ENCODE peak calls at places on chromosomes 6 and 20, in six cellular contexts. Y, R, W, C, Z and F are unnamed samples.
A peak's percentile ranks its signal among the peaks of the same experiment; 100 is the strongest.

GRCh38 chr6:73640179-73640750 is 13.5 kb downstream of the SLC17A5 start:
- DNase-seq in Y (no peak), R (no peak), W (no peak), C (no peak), Z (no peak), F (no peak)

GRCh38 chr6:71080151-71080550 is 123.3 kb upstream of the B3GAT2 start:
- DNase-seq in Y (no peak), R (no peak), W (no peak), C (no peak), Z (no peak), F (no peak)

GRCh38 chr6:47096233-47096887 is 54.2 kb upstream of the ADGRF1 start:
- DNase-seq in Y (no peak), R (no peak), W (no peak), C (no peak), Z (no peak), F (no peak)

GRCh38 chr6:105537981-105538578 is 135.2 kb upstream of the PREP start:
- DNase-seq in Y (no peak), R (no peak), W (no peak), C (no peak), Z (no peak), F (no peak)

GRCh38 chr6:89217308-89217999 is at the start of gene GABRR1:
- DNase-seq in Y (no peak), R (no peak), W (no peak), C (no peak), Z (no peak), F (no peak)

GRCh38 chr20:5680227-5680626 is 70.0 kb upstream of the SHLD1 start:
- DNase-seq in Y (no peak), R (no peak), W (no peak), C (no peak), Z (no peak), F (no peak)

GRCh38 chr20:31605031-31605901 is at the start of gene ID1:
- DNase-seq in Y (peak; percentile 90), R (peak; percentile 96), W (peak; percentile 99), C (peak; percentile 100), Z (peak; percentile 91), F (peak; percentile 97)

GRCh38 chr20:34037767-34038166 is 44.1 kb downstream of the RALY start:
- DNase-seq in Y (no peak), R (no peak), W (no peak), C (no peak), Z (no peak), F (no peak)

GRCh38 chr6:14767176-14767575 is 478.7 kb upstream of the JARID2 start:
- DNase-seq in Y (no peak), R (no peak), W (no peak), C (no peak), Z (no peak), F (no peak)

GRCh38 chr6:42978487-42978792 is 541 bp downstream of the PEX6 start:
- DNase-seq in Y (peak; percentile 65), R (peak; percentile 43), W (no peak), C (no peak), Z (no peak), F (peak; percentile 77)

GRCh38 chr6:131182991-131183425 is 47.7 kb downstream of the AKAP7 start:
- DNase-seq in Y (no peak), R (no peak), W (peak; percentile 35), C (no peak), Z (no peak), F (peak; percentile 23)

GRCh38 chr6:45387236-45387635 is 9.5 kb upstream of the SUPT3H start:
- DNase-seq in Y (no peak), R (no peak), W (no peak), C (no peak), Z (no peak), F (peak; percentile 53)

GRCh38 chr6:160430741-160431140 is 82.6 kb downstream of the SLC22A3 start:
- DNase-seq in Y (no peak), R (peak; percentile 53), W (no peak), C (no peak), Z (no peak), F (no peak)

GRCh38 chr20:47220161-47220582 is 136.3 kb downstream of the ZMYND8 start:
- DNase-seq in Y (no peak), R (no peak), W (peak; percentile 61), C (no peak), Z (no peak), F (no peak)

GRCh38 chr20:53402233-53403005 is 191.2 kb downstream of the ZNF217 start:
- DNase-seq in Y (no peak), R (no peak), W (no peak), C (no peak), Z (no peak), F (no peak)

GRCh38 chr6:224350-224749 is 67.9 kb upstream of the DUSP22 start:
- DNase-seq in Y (no peak), R (no peak), W (no peak), C (no peak), Z (no peak), F (no peak)

GRCh38 chr6:40164345-40164755 is 230.1 kb upstream of the MOCS1 start:
- DNase-seq in Y (peak; percentile 18), R (no peak), W (no peak), C (no peak), Z (no peak), F (peak; percentile 18)

GRCh38 chr6:161236091-161236633 is 37.7 kb downstream of the AGPAT4 start:
- DNase-seq in Y (no peak), R (no peak), W (no peak), C (no peak), Z (no peak), F (no peak)

GRCh38 chr6:109672204-109672603 is 18.8 kb downstream of the AK9 start:
- DNase-seq in Y (no peak), R (no peak), W (no peak), C (no peak), Z (no peak), F (no peak)

GRCh38 chr6:148891027-148891783 is 144.4 kb downstream of the UST start:
- DNase-seq in Y (no peak), R (no peak), W (no peak), C (no peak), Z (no peak), F (no peak)
- H3K4me3 ChIP-seq in Y (no peak overlapping the region), R (no peak overlapping the region), W (no peak overlapping the region), C (no peak overlapping the region), Z (no peak overlapping the region), F (no peak overlapping the region)

GRCh38 chr6:37320649-37321048 is 33.1 kb upstream of the RNF8 start:
- DNase-seq in Y (no peak), R (no peak), W (no peak), C (no peak), Z (no peak), F (no peak)

GRCh38 chr6:37321516-37321915 is 32.3 kb upstream of the RNF8 start:
- DNase-seq in Y (no peak), R (no peak), W (no peak), C (no peak), Z (no peak), F (no peak)

GRCh38 chr6:37319156-37319555 is 34.6 kb upstream of the RNF8 start:
- DNase-seq in Y (no peak), R (no peak), W (no peak), C (no peak), Z (no peak), F (no peak)

GRCh38 chr6:37319856-37320255 is 33.9 kb upstream of the RNF8 start:
- DNase-seq in Y (no peak), R (no peak), W (no peak), C (no peak), Z (no peak), F (no peak)

DNA sequence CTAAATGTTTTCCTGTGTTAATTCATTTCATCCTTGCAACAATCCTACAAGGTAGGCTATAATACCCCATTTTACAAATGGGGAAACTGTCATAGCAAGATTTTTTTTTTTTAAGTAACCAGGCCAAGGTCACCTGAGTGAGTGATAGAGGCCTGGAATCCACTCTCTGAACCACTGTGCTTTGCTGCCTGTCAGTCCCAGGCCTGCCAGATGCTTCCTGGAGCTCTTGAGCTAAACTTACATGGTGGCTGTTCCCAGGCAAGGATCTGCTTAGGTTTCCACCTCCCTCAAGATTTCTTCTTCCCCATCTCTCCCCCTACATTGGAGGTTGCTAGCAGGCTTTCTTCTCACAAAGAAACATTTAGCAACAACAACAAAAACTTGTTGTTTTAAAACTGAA is 32.7 kb upstream of the RNF8 start:
- DNase-seq in Y (no peak), R (peak; percentile 46), W (no peak), C (no peak), Z (no peak), F (no peak)
- H3K36me3 ChIP-seq in Y (peaks cover 8% of the 10 kb centered on the region), R (no peaks in the 10 kb centered on the region), W (peaks cover 20% of the 10 kb centered on the region), C (peaks cover 40% of the 10 kb centered on the region), Z (no peaks in the 10 kb centered on the region), F (peaks cover 54% of the 10 kb centered on the region)

GRCh38 chr6:138996524-138996923 is 8.5 kb upstream of the REPS1 start:
- DNase-seq in Y (no peak), R (no peak), W (no peak), C (no peak), Z (no peak), F (no peak)

GRCh38 chr6:138999949-139000725 is 12.1 kb upstream of the REPS1 start:
- DNase-seq in Y (no peak), R (no peak), W (no peak), C (no peak), Z (peak; percentile 19), F (no peak)

GRCh38 chr6:138991206-138991605 is 3.2 kb upstream of the REPS1 start:
- DNase-seq in Y (no peak), R (no peak), W (no peak), C (no peak), Z (no peak), F (no peak)

GRCh38 chr6:138997136-138997535 is 9.1 kb upstream of the REPS1 start:
- DNase-seq in Y (no peak), R (no peak), W (no peak), C (no peak), Z (no peak), F (no peak)
- H3K4me1 ChIP-seq in Y (no peaks in the 10 kb centered on the region), R (no peaks in the 10 kb centered on the region), W (peaks cover 46% of the 10 kb centered on the region), C (no peaks in the 10 kb centered on the region), Z (peaks cover 9% of the 10 kb centered on the region), F (peaks cover 17% of the 10 kb centered on the region)

DNA sequence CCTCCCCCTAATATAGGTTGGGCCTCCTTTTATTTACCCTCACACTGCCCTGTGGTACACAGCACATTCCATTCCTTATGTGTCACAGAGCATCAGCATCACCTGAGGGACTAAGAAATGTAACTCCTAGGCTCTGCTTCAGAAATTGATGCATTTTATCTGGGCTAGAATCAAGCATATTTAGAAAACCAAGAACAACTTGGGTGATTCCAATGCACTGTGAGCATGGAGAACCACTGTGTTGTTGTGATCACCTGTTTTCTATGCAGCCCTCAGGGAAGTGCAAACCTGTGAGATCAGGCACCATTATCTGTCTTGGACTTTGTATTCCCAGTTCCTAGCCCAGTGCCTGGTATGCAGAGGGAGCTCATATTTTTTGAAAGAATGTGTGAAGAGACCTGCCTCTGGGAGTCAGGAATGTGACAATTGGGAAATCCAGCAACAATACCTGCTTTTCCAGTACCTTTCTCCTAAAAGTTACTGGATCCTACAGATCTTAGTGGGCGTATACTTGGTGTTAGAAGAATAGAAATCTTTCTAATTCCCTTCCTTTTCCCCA is 7.0 kb downstream of the KAT14 start:
- DNase-seq in Y (no peak), R (no peak), W (peak; percentile 95), C (no peak), Z (no peak), F (no peak)
- H3K4me3 ChIP-seq in Y (no peak overlapping the region), R (no peak overlapping the region), W (no peak overlapping the region), C (no peak overlapping the region), Z (no peak overlapping the region), F (no peak overlapping the region)